ENCODE peak calls at places on chromosomes 1 and 21, in seven cellular contexts. X is brain microvascular endothelial cell; H is activated CD4-positive, alpha-beta T cell treated with anti-CD3 and anti-CD28 coated beads for 1 hour; Z is stimulated activated CD4-positive, alpha-beta T cell treated with anti-CD3 and anti-CD28 coated beads, TNF-alpha, amount 100 ng/mL, for 48 hours; S is kidney epithelial cell; V is natural killer cell treated with Interleukin-12 subunit alpha and Interleukin-12 subunit beta and Interleukin-15 and Interleukin-18, amount 100 ng/mL, for 72 hours; D is GM10248. A is an unnamed sample.

GRCh38 chr1:205263580-205264190 is 35.9 kb downstream of the TMCC2 start:
- DNase-seq in X (peak), H (no peak), Z (no peak), S (no peak), V (no peak), D (no peak), A (no peak)

GRCh38 chr1:32898056-32898455 is 3.1 kb downstream of the TMEM54 start:
- DNase-seq in X (no peak), H (no peak), Z (no peak), S (no peak), V (no peak), D (no peak), A (no peak)

GRCh38 chr1:16111771-16112557 is 38.5 kb upstream of the FAM131C start:
- DNase-seq in X (peak), H (no peak), Z (no peak), S (peak), V (peak), D (no peak), A (peak)

GRCh38 chr1:117511273-117511672 is 94.6 kb upstream of the TENT5C start:
- DNase-seq in X (no peak), H (no peak), Z (no peak), S (no peak), V (no peak), D (no peak), A (no peak)

GRCh38 chr1:88519156-88519555 is 164.9 kb upstream of the PKN2 start:
- DNase-seq in X (no peak), H (no peak), Z (no peak), S (peak), V (no peak), D (no peak), A (no peak)

GRCh38 chr1:242770366-242770765 is 245.9 kb upstream of the PLD5 start:
- DNase-seq in X (no peak), H (no peak), Z (no peak), S (no peak), V (no peak), D (no peak), A (no peak)

GRCh38 chr1:100791586-100791985 is 72.0 kb downstream of the VCAM1 start:
- DNase-seq in X (no peak), H (no peak), Z (no peak), S (no peak), V (no peak), D (no peak), A (no peak)

GRCh38 chr1:239387304-239388231 is 1.2 kb downstream of the CHRM3 start:
- DNase-seq in X (no peak), H (no peak), Z (no peak), S (no peak), V (no peak), D (no peak), A (no peak)

GRCh38 chr1:30757196-30757949 is at the start of gene LAPTM5:
- DNase-seq in X (peak), H (no peak), Z (no peak), S (no peak), V (peak), D (no peak), A (peak)

GRCh38 chr1:234874291-234875288 is 254.0 kb downstream of the TOMM20 start:
- DNase-seq in X (no peak), H (no peak), Z (no peak), S (no peak), V (no peak), D (no peak), A (no peak)

GRCh38 chr1:174989540-174990181 is 10.1 kb upstream of the CACYBP start:
- DNase-seq in X (no peak), H (no peak), Z (no peak), S (no peak), V (no peak), D (no peak), A (peak)

GRCh38 chr21:42818328-42818749 is 61.0 kb downstream of the WDR4 start:
- DNase-seq in X (peak), H (peak), Z (peak), S (no peak), V (no peak), D (no peak), A (peak)

GRCh38 chr1:8547791-8548190 is 229.9 kb downstream of the SLC45A1 start:
- DNase-seq in X (no peak), H (no peak), Z (no peak), S (no peak), V (no peak), D (no peak), A (no peak)

GRCh38 chr1:8944006-8944405 is 1.7 kb upstream of the CA6 start:
- DNase-seq in X (no peak), H (no peak), Z (no peak), S (no peak), V (no peak), D (no peak), A (no peak)

GRCh38 chr1:247448107-247448778 is 9.7 kb downstream of the OR2B11 start:
- DNase-seq in X (peak), H (no peak), Z (no peak), S (peak), V (no peak), D (no peak), A (peak)

A was measured in uterus.